ENCODE peak calls at places on chromosomes 13 and 19, in six cellular contexts. R is mammary epithelial cell, J is GM12878, N is endothelial cell of umbilical vein, I is GM23338, F is left ventricle myocardium inferior. U is an unnamed sample.

GRCh38 chr13:101049166-101049850 is 367.0 kb downstream of the NALCN start:
- DNase-seq in R (peak), J (no peak), N (no peak), I (no peak), F (no peak), U (no peak)

GRCh38 chr19:6216996-6217751 is 62.6 kb downstream of the MLLT1 start:
- DNase-seq in R (no peak), J (no peak), N (no peak), I (peak), F (no peak), U (no peak)

GRCh38 chr19:19406878-19407639 is 1.6 kb downstream of the GATAD2A start:
- DNase-seq in R (peak), J (no peak), N (peak), I (no peak), F (no peak), U (no peak)

GRCh38 chr19:41808663-41809566 is 12.5 kb downstream of the CEACAM3 start:
- DNase-seq in R (no peak), J (no peak), N (no peak), I (no peak), F (peak), U (no peak)

GRCh38 chr13:26867451-26868067 is 107.0 kb upstream of the GPR12 start:
- DNase-seq in R (peak), J (no peak), N (peak), I (peak), F (no peak), U (no peak)

GRCh38 chr13:39350461-39350881 is 252.5 kb downstream of the LHFPL6 start:
- DNase-seq in R (no peak), J (no peak), N (peak), I (peak), F (peak), U (no peak)

GRCh38 chr19:35123573-35123972 is 8.0 kb downstream of the FXYD3 start:
- DNase-seq in R (peak), J (no peak), N (no peak), I (no peak), F (peak), U (no peak)

GRCh38 chr19:41009700-41010235 is 18.7 kb downstream of the CYP2B6 start:
- DNase-seq in R (no peak), J (no peak), N (no peak), I (no peak), F (no peak), U (no peak)

GRCh38 chr19:30662211-30662861 is 290.2 kb downstream of the ZNF536 start:
- DNase-seq in R (peak), J (no peak), N (no peak), I (no peak), F (no peak), U (no peak)

GRCh38 chr13:85261757-85262346 is 537.4 kb downstream of the SLITRK6 start:
- DNase-seq in R (no peak), J (no peak), N (peak), I (peak), F (no peak), U (no peak)

GRCh38 chr19:1214862-1215731 is 9.5 kb downstream of the STK11 start:
- DNase-seq in R (no peak), J (no peak), N (no peak), I (no peak), F (peak), U (no peak)

GRCh38 chr13:93847162-93847561 is 620.6 kb downstream of the GPC6 start:
- DNase-seq in R (peak), J (no peak), N (no peak), I (no peak), F (no peak), U (no peak)

GRCh38 chr19:5046339-5047039 is 77.6 kb downstream of the KDM4B start:
- DNase-seq in R (peak), J (no peak), N (no peak), I (no peak), F (no peak), U (no peak)

GRCh38 chr13:28624707-28625432 is 34.1 kb upstream of the POMP start:
- DNase-seq in R (no peak), J (no peak), N (no peak), I (peak), F (no peak), U (no peak)

GRCh38 chr13:89737051-89737450 is 1610.4 kb upstream of the MIR17HG start:
- DNase-seq in R (no peak), J (no peak), N (no peak), I (no peak), F (no peak), U (no peak)

GRCh38 chr13:94641432-94641941 is 39.8 kb downstream of the GPR180 start:
- DNase-seq in R (peak), J (no peak), N (peak), I (peak), F (no peak), U (no peak)

GRCh38 chr19:12611361-12611699 is 610 bp downstream of the ZNF791 start:
- DNase-seq in R (peak), J (no peak), N (peak), I (peak), F (peak), U (peak)

GRCh38 chr19:35528218-35529038 is at the start of gene SBSN:
- DNase-seq in R (peak), J (no peak), N (no peak), I (no peak), F (no peak), U (no peak)

GRCh38 chr19:41421314-41421713 is 5.9 kb downstream of the B3GNT8 start:
- DNase-seq in R (no peak), J (no peak), N (no peak), I (no peak), F (no peak), U (no peak)

GRCh38 chr19:45668342-45668871 is 386 bp downstream of the GIPR start:
- DNase-seq in R (no peak), J (no peak), N (no peak), I (no peak), F (no peak), U (no peak)

GRCh38 chr19:40026597-40026970 is 29.4 kb downstream of the ZNF780B start:
- DNase-seq in R (no peak), J (no peak), N (no peak), I (no peak), F (no peak), U (no peak)

GRCh38 chr19:1997353-1998233 is 17.9 kb downstream of the BTBD2 start:
- DNase-seq in R (peak), J (no peak), N (no peak), I (no peak), F (no peak), U (no peak)

GRCh38 chr13:111474136-111475002 is 153.9 kb downstream of the TEX29 start:
- DNase-seq in R (peak), J (no peak), N (peak), I (peak), F (no peak), U (no peak)

GRCh38 chr13:102399791-102400618 is 1.8 kb downstream of the FGF14 start:
- DNase-seq in R (peak), J (no peak), N (no peak), I (peak), F (peak), U (no peak)

GRCh38 chr19:54262066-54262465 is 5.0 kb upstream of the LILRB5 start:
- DNase-seq in R (no peak), J (no peak), N (no peak), I (no peak), F (no peak), U (no peak)

GRCh38 chr13:28640861-28641599 is 17.9 kb upstream of the POMP start:
- DNase-seq in R (no peak), J (no peak), N (peak), I (no peak), F (no peak), U (no peak)

GRCh38 chr13:73216381-73216831 is 157.6 kb downstream of the KLF5 start:
- DNase-seq in R (peak), J (no peak), N (no peak), I (no peak), F (no peak), U (no peak)

GRCh38 chr13:72850959-72851677 is 69.2 kb downstream of the PIBF1 start:
- DNase-seq in R (no peak), J (no peak), N (no peak), I (peak), F (no peak), U (no peak)

GRCh38 chr13:40388617-40389016 is 277.8 kb downstream of the FOXO1 start:
- DNase-seq in R (no peak), J (peak), N (no peak), I (no peak), F (no peak), U (peak)

GRCh38 chr19:48540110-48540509 is 11.9 kb upstream of the SULT2B1 start:
- DNase-seq in R (no peak), J (no peak), N (no peak), I (no peak), F (no peak), U (no peak)

GRCh38 chr19:17078038-17078919 is 2.7 kb downstream of the MYO9B start:
- DNase-seq in R (peak), J (no peak), N (no peak), I (no peak), F (no peak), U (no peak)

GRCh38 chr19:17078920-17079709 is 3.5 kb downstream of the MYO9B start:
- DNase-seq in R (peak), J (no peak), N (no peak), I (no peak), F (no peak), U (no peak)

GRCh38 chr19:17075860-17076538 is 422 bp downstream of the MYO9B start:
- DNase-seq in R (peak), J (no peak), N (peak), I (peak), F (peak), U (no peak)

GRCh38 chr19:17076539-17076919 is 952 bp downstream of the MYO9B start:
- DNase-seq in R (peak), J (no peak), N (peak), I (peak), F (no peak), U (no peak)

DNA sequence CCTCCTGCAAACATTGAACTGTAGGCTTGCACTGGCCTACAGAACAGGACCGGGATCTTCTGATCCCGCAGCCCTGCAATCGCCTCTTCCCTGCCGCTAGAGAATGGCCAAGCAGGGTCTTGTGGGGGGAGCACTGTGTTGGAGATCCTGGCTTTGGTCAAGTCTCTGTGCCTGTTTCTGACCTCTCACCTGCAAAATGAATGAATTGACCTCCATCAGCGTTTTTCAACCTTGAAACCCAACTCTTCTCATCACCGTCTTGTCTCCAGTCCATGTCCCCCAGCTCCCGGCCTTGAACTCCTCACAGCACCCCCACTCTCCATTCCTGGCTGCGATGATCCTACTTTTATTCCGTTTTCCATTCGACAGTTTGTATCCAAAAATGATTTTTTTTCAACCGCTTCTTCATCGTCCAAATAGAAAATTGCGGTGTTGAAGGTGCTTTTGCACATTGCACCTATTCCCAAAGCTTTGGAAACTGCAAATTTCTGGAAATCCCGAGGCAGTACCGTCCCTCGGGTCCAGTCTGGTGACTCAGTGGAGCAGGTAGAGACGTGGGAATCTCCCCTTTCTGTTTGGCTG is 2.0 kb downstream of the MYO9B start:
- DNase-seq in R (peak), J (no peak), N (no peak), I (no peak), F (no peak), U (no peak)
- H3K27ac ChIP-seq in R (no peak), J (peak), N (no peak), I (no peak), F (peak), U (peak)

GRCh38 chr13:105290596-105290995 is 1244.9 kb downstream of the EFNB2 start:
- DNase-seq in R (no peak), J (no peak), N (no peak), I (no peak), F (no peak), U (no peak)

GRCh38 chr13:105291987-105292386 is 1243.5 kb downstream of the EFNB2 start:
- DNase-seq in R (no peak), J (no peak), N (no peak), I (no peak), F (no peak), U (no peak)
- H3K27ac ChIP-seq in R (no peak), J (no peak), N (no peak), I (no peak), F (no peak), U (no peak)

DNA sequence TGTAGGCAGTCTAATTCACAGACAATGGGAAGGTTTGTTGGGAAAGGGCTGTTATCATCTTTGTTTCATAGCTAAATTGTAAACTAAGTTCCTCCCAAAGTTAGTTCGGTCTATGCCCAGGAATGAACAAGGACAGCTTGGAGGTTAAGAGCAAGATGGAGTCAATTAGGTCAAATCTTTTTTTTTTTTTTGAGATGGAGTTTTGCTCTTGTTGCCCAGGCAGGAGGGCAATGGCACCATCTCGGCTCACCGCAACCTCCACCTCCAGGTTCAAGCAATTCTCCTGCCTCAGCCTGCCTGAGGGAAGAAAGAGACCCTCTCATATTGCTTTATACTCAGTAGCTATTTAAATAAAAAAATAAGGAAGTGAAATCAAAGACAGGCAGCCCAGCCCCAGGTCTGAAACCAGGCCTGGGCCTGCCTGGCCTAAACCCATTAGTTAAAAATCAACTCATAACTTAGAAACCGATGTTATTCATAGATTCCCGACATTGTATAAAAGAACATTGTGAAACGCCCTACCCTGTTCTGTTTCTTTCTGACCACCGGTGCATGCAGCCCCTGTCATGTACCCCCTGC is 297.4 kb upstream of the SGCG start:
- DNase-seq in R (no peak), J (peak), N (no peak), I (no peak), F (no peak), U (no peak)
- H3K27ac ChIP-seq in R (no peak), J (peak), N (no peak), I (peak), F (no peak), U (no peak)

DNA sequence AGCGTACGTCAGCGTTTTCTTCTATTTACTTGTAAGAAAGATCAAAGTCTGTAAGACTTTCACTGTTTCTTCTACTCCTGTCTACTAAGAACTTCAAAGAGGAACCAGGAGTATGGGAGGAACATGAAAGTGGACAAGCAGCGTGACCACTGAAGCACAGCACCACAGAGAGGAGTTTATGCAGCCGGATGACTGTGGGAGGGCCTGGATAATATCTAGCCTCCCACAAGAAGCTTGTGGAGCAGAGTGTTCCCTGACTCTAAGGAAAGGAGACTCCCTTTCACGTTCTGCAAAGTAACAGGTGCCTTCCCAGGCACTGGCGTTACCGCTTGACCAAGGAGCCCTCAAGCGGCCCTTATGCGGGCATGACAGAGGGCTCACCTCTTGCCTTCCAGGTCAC is 83.6 kb upstream of the PDCD5 start:
- DNase-seq in R (no peak), J (no peak), N (no peak), I (no peak), F (no peak), U (no peak)
- H3K27ac ChIP-seq in R (no peak), J (no peak), N (no peak), I (no peak), F (no peak), U (no peak)

DNA sequence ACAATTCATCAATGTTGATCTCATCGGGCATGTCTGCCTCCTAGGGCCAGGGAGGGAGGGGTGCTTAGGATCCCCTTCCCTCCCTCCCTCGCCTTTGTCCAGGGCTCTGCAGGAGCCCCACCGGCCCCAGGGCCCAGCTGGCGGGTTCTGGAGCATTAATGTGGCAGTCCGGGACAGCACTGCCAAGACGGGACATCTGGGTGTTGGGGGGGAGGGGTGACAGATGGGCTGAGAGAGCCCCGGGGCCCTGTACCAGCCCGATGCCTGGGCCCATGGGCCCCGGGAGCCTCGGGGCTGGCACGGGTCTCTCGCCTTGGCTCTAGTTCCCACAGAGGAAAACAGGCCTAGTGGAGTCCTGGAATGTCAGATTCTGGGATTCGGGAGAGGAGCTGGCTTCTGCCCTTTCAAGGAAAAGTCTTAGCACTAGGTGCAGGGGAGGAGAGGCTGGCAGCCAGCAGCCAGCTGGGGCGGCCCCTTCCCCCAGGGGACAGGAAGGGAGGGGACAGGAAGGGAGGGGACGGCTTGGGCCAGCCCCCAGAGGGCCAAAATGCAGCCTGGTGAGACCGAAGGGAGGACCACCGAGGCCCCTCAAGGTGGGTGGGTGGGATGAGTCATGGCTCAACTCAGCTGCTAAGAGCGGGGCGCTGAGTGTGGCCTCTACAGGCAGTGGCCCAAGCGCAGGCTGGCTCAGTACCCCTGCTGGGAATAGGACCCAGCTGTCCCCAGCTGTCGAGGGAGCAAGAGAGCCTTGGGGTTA is 3.1 kb downstream of the PPP1R14A start:
- DNase-seq in R (no peak), J (no peak), N (no peak), I (no peak), F (peak), U (no peak)
- H3K27ac ChIP-seq in R (no peak), J (no peak), N (no peak), I (peak), F (peak), U (peak)

GRCh38 chr13:21538753-21539152 is 65.2 kb downstream of the MICU2 start:
- DNase-seq in R (no peak), J (no peak), N (no peak), I (no peak), F (no peak), U (no peak)

GRCh38 chr13:21539687-21540086 is 64.3 kb downstream of the MICU2 start:
- DNase-seq in R (no peak), J (no peak), N (no peak), I (no peak), F (no peak), U (no peak)

GRCh38 chr13:21534760-21535159 is 69.2 kb downstream of the MICU2 start:
- DNase-seq in R (no peak), J (no peak), N (no peak), I (no peak), F (no peak), U (no peak)

GRCh38 chr13:21538280-21538679 is 65.7 kb downstream of the MICU2 start:
- DNase-seq in R (no peak), J (no peak), N (no peak), I (no peak), F (no peak), U (no peak)

GRCh38 chr13:21537105-21537504 is 66.9 kb downstream of the MICU2 start:
- DNase-seq in R (no peak), J (no peak), N (no peak), I (no peak), F (no peak), U (no peak)
- H3K27ac ChIP-seq in R (no peak), J (no peak), N (no peak), I (no peak), F (no peak), U (no peak)